ENCODE peak calls at places on chromosomes 11 and 22, in five cellular contexts. P, V, A, N and F are unnamed samples.

GRCh38 chr22:23268877-23269276 is 88.6 kb downstream of the BCR start:
- DNase-seq in P (no peak), V (no peak), A (no peak), N (no peak), F (no peak)

GRCh38 chr11:17475666-17476316 is 854 bp downstream of the ABCC8 start:
- DNase-seq in P (no peak), V (no peak), A (no peak), N (no peak), F (peak; percentile 52)

GRCh38 chr11:27913650-27914049 is 194.3 kb downstream of the KIF18A start:
- DNase-seq in P (no peak), V (no peak), A (no peak), N (no peak), F (no peak)

GRCh38 chr11:88353386-88353785 is 15.8 kb upstream of the CTSC start:
- DNase-seq in P (no peak), V (no peak), A (no peak), N (no peak), F (no peak)

GRCh38 chr11:57547854-57548377 is 10.5 kb downstream of the SMTNL1 start:
- DNase-seq in P (no peak), V (no peak), A (peak; percentile 9), N (no peak), F (no peak)

GRCh38 chr11:107856180-107856980 is 2.2 kb downstream of the SLC35F2 start:
- DNase-seq in P (no peak), V (no peak), A (no peak), N (no peak), F (no peak)

GRCh38 chr11:125062931-125063428 is at the start of gene SLC37A2:
- DNase-seq in P (peak; percentile 62), V (peak; percentile 8), A (peak; percentile 20), N (peak; percentile 83), F (peak; percentile 78)

GRCh38 chr11:44178381-44178780 is 82.9 kb downstream of the EXT2 start:
- DNase-seq in P (no peak), V (no peak), A (no peak), N (no peak), F (no peak)

GRCh38 chr11:82701847-82702520 is 31.7 kb downstream of the FAM181B start:
- DNase-seq in P (peak; percentile 65), V (no peak), A (no peak), N (no peak), F (peak; percentile 62)

GRCh38 chr22:26464312-26464711 is 19.3 kb downstream of the HPS4 start:
- DNase-seq in P (no peak), V (no peak), A (no peak), N (no peak), F (no peak)

GRCh38 chr11:59425131-59425530 is 1.1 kb downstream of the OR5A2 start:
- DNase-seq in P (no peak), V (no peak), A (no peak), N (no peak), F (no peak)

GRCh38 chr11:125079151-125079877 is 16.2 kb downstream of the SLC37A2 start:
- DNase-seq in P (no peak), V (no peak), A (no peak), N (no peak), F (no peak)

GRCh38 chr11:38543311-38543710 is 1945.3 kb upstream of the RAG2 start:
- DNase-seq in P (no peak), V (no peak), A (no peak), N (no peak), F (no peak)

GRCh38 chr11:789951-790350 is at the start of gene CEND1:
- DNase-seq in P (peak; percentile 51), V (no peak), A (no peak), N (no peak), F (peak; percentile 65)

GRCh38 chr22:23256138-23256932 is 76.0 kb downstream of the BCR start:
- DNase-seq in P (no peak), V (no peak), A (no peak), N (no peak), F (no peak)

GRCh38 chr22:36409911-36410756 is 22.4 kb upstream of the MYH9 start:
- DNase-seq in P (peak; percentile 89), V (peak; percentile 71), A (peak; percentile 70), N (peak; percentile 82), F (peak; percentile 91)

GRCh38 chr11:133382217-133382746 is 150.0 kb downstream of the OPCML start:
- DNase-seq in P (no peak), V (no peak), A (no peak), N (no peak), F (no peak)

GRCh38 chr11:94773842-94774241 is 5.7 kb downstream of the AMOTL1 start:
- DNase-seq in P (no peak), V (no peak), A (no peak), N (no peak), F (no peak)

GRCh38 chr22:21105294-21105693 is 59.5 kb downstream of the LRRC74B start:
- DNase-seq in P (no peak), V (no peak), A (no peak), N (no peak), F (no peak)

GRCh38 chr11:67429038-67429668 is 859 bp downstream of the RPS6KB2 start:
- DNase-seq in P (no peak), V (no peak), A (no peak), N (no peak), F (no peak)

GRCh38 chr22:45629469-45630089 is 42.1 kb upstream of the ATXN10 start:
- DNase-seq in P (no peak), V (no peak), A (no peak), N (no peak), F (peak; percentile 30)

GRCh38 chr11:124880958-124881357 is 15.7 kb downstream of the ROBO3 start:
- DNase-seq in P (no peak), V (no peak), A (no peak), N (no peak), F (no peak)

GRCh38 chr22:38700271-38700788 is 413 bp downstream of the JOSD1 start:
- DNase-seq in P (no peak), V (peak; percentile 11), A (no peak), N (peak; percentile 86), F (peak; percentile 83)

GRCh38 chr22:31230155-31230870 is 18.2 kb downstream of the LIMK2 start:
- DNase-seq in P (no peak), V (no peak), A (no peak), N (no peak), F (no peak)

GRCh38 chr11:10441652-10442503 is 13.2 kb upstream of the AMPD3 start:
- DNase-seq in P (no peak), V (no peak), A (no peak), N (no peak), F (no peak)

GRCh38 chr22:32803020-32803758 is 1.7 kb downstream of the TIMP3 start:
- DNase-seq in P (no peak), V (no peak), A (no peak), N (peak; percentile 57), F (peak; percentile 47)

GRCh38 chr22:31090217-31091085 is 9.3 kb downstream of the SMTN start:
- DNase-seq in P (no peak), V (no peak), A (no peak), N (no peak), F (no peak)

GRCh38 chr22:41036924-41037323 is 55.5 kb upstream of the EP300 start:
- DNase-seq in P (no peak), V (no peak), A (no peak), N (no peak), F (no peak)

GRCh38 chr11:532512-533048 is 2.8 kb downstream of the HRAS start:
- DNase-seq in P (no peak), V (no peak), A (no peak), N (no peak), F (no peak)

GRCh38 chr11:86476109-86476861 is 101.6 kb downstream of the CCDC81 start:
- DNase-seq in P (no peak), V (no peak), A (no peak), N (no peak), F (no peak)

GRCh38 chr11:126039485-126040271 is 23.0 kb downstream of the CDON start:
- DNase-seq in P (no peak), V (no peak), A (no peak), N (no peak), F (no peak)

GRCh38 chr11:70643642-70644041 is 245.3 kb downstream of the CTTN start:
- DNase-seq in P (no peak), V (no peak), A (no peak), N (peak; percentile 25), F (no peak)

GRCh38 chr11:27582686-27583085 is 76.1 kb upstream of the LIN7C start:
- DNase-seq in P (no peak), V (no peak), A (no peak), N (no peak), F (no peak)

GRCh38 chr11:23236846-23237550 is 376.7 kb upstream of the CCDC179 start:
- DNase-seq in P (no peak), V (no peak), A (no peak), N (no peak), F (no peak)

GRCh38 chr11:58164990-58165389 is 23.9 kb upstream of the OR9Q2 start:
- DNase-seq in P (no peak), V (no peak), A (no peak), N (no peak), F (no peak)